ENCODE peak calls at places on chromosomes 12 and 14, in four cellular contexts. One of them, this sample, is unnamed.

GRCh38 chr14:95835331-95835730 is 41.3 kb upstream of the TUNAR start:
- DNase-seq in CD8-positive, alpha-beta T cell: no peak
- DNase-seq in tibial artery: no peak
- DNase-seq in aorta: no peak
- DNase-seq in this sample: no peak

GRCh38 chr14:67240168-67240932 is 885 bp upstream of the PALS1 start:
- DNase-seq in tibial artery: peak
- DNase-seq in aorta: peak
- DNase-seq in CD8-positive, alpha-beta T cell: peak
- DNase-seq in this sample: no peak

GRCh38 chr14:105859717-105860614 is 333.6 kb downstream of the TMEM121 start:
- DNase-seq in tibial artery: peak
- DNase-seq in aorta: peak
- DNase-seq in CD8-positive, alpha-beta T cell: peak
- DNase-seq in this sample: no peak

GRCh38 chr12:3542156-3542555 is 51.2 kb downstream of the PRMT8 start:
- DNase-seq in CD8-positive, alpha-beta T cell: no peak
- DNase-seq in tibial artery: no peak
- DNase-seq in aorta: no peak
- DNase-seq in this sample: no peak

GRCh38 chr12:57177354-57177753 is 29.9 kb upstream of the LRP1-AS start:
- DNase-seq in CD8-positive, alpha-beta T cell: no peak
- DNase-seq in tibial artery: no peak
- DNase-seq in aorta: no peak
- DNase-seq in this sample: no peak

GRCh38 chr14:102688290-102688689 is 89.0 kb upstream of the TRAF3 start:
- DNase-seq in aorta: no peak
- DNase-seq in tibial artery: no peak
- DNase-seq in CD8-positive, alpha-beta T cell: no peak
- DNase-seq in this sample: no peak

GRCh38 chr14:34363733-34364134 is 98.3 kb downstream of the SPTSSA start:
- DNase-seq in tibial artery: no peak
- DNase-seq in CD8-positive, alpha-beta T cell: no peak
- DNase-seq in aorta: no peak
- DNase-seq in this sample: no peak

GRCh38 chr14:67331368-67332125 is 28.1 kb downstream of the ATP6V1D start:
- DNase-seq in CD8-positive, alpha-beta T cell: no peak
- DNase-seq in aorta: no peak
- DNase-seq in tibial artery: no peak
- DNase-seq in this sample: no peak

GRCh38 chr14:32940711-32941667 is 2.3 kb downstream of the NPAS3 start:
- DNase-seq in tibial artery: no peak
- DNase-seq in CD8-positive, alpha-beta T cell: no peak
- DNase-seq in aorta: no peak
- DNase-seq in this sample: no peak

GRCh38 chr12:111942557-111942956 is 70.4 kb downstream of the TMEM116 start:
- DNase-seq in CD8-positive, alpha-beta T cell: no peak
- DNase-seq in tibial artery: no peak
- DNase-seq in aorta: no peak
- DNase-seq in this sample: peak

GRCh38 chr14:100086361-100086760 is 21.1 kb downstream of the EVL start:
- DNase-seq in CD8-positive, alpha-beta T cell: no peak
- DNase-seq in tibial artery: no peak
- DNase-seq in aorta: no peak
- DNase-seq in this sample: no peak

GRCh38 chr12:27610380-27610779 is 85.9 kb upstream of the REP15 start:
- DNase-seq in aorta: no peak
- DNase-seq in tibial artery: no peak
- DNase-seq in CD8-positive, alpha-beta T cell: no peak
- DNase-seq in this sample: peak

GRCh38 chr12:62730649-62731377 is 204.1 kb downstream of the PPM1H start:
- DNase-seq in tibial artery: peak
- DNase-seq in CD8-positive, alpha-beta T cell: no peak
- DNase-seq in aorta: no peak
- DNase-seq in this sample: no peak

GRCh38 chr14:92500491-92500941 is 13.1 kb upstream of the RIN3 start:
- DNase-seq in CD8-positive, alpha-beta T cell: no peak
- DNase-seq in aorta: no peak
- DNase-seq in tibial artery: no peak
- DNase-seq in this sample: no peak

GRCh38 chr14:68921666-68922065 is 57.4 kb downstream of the ACTN1 start:
- DNase-seq in aorta: no peak
- DNase-seq in CD8-positive, alpha-beta T cell: no peak
- DNase-seq in tibial artery: no peak
- DNase-seq in this sample: no peak

GRCh38 chr14:30193791-30194407 is 266.3 kb upstream of the PRKD1 start:
- DNase-seq in tibial artery: no peak
- DNase-seq in aorta: no peak
- DNase-seq in CD8-positive, alpha-beta T cell: no peak
- DNase-seq in this sample: no peak

GRCh38 chr12:53427905-53428594 is 4.4 kb downstream of the AMHR2 start:
- DNase-seq in CD8-positive, alpha-beta T cell: no peak
- DNase-seq in tibial artery: no peak
- DNase-seq in aorta: no peak
- DNase-seq in this sample: peak

GRCh38 chr14:35398095-35398584 is 6.4 kb downstream of the NFKBIA start:
- DNase-seq in CD8-positive, alpha-beta T cell: no peak
- DNase-seq in tibial artery: peak
- DNase-seq in aorta: peak
- DNase-seq in this sample: no peak

GRCh38 chr14:105006831-105007592 is 13.9 kb downstream of the CDCA4 start:
- DNase-seq in aorta: peak
- DNase-seq in tibial artery: no peak
- DNase-seq in CD8-positive, alpha-beta T cell: no peak
- DNase-seq in this sample: no peak

GRCh38 chr12:6980075-6980474 is 9.4 kb downstream of the EMG1 start:
- DNase-seq in aorta: no peak
- DNase-seq in CD8-positive, alpha-beta T cell: no peak
- DNase-seq in tibial artery: no peak
- DNase-seq in this sample: no peak

GRCh38 chr12:124259168-124260066 is 35.5 kb upstream of the RFLNA start:
- DNase-seq in tibial artery: no peak
- DNase-seq in CD8-positive, alpha-beta T cell: no peak
- DNase-seq in aorta: no peak
- DNase-seq in this sample: no peak

GRCh38 chr12:109795023-109795422 is 38.2 kb downstream of the TRPV4 start:
- DNase-seq in CD8-positive, alpha-beta T cell: no peak
- DNase-seq in tibial artery: no peak
- DNase-seq in aorta: no peak
- DNase-seq in this sample: no peak

GRCh38 chr14:67564236-67564635 is 31.1 kb downstream of the PLEKHH1 start:
- DNase-seq in CD8-positive, alpha-beta T cell: no peak
- DNase-seq in aorta: no peak
- DNase-seq in tibial artery: no peak
- DNase-seq in this sample: no peak

GRCh38 chr14:52369305-52369781 is 55.2 kb downstream of the PTGER2 start:
- DNase-seq in aorta: peak
- DNase-seq in CD8-positive, alpha-beta T cell: no peak
- DNase-seq in tibial artery: no peak
- DNase-seq in this sample: no peak

GRCh38 chr14:100438678-100439592 is 115.8 kb downstream of the SLC25A47 start:
- DNase-seq in CD8-positive, alpha-beta T cell: no peak
- DNase-seq in aorta: no peak
- DNase-seq in tibial artery: no peak
- DNase-seq in this sample: peak

GRCh38 chr14:100601914-100602313 is 14.7 kb upstream of the BEGAIN start:
- DNase-seq in aorta: no peak
- DNase-seq in tibial artery: no peak
- DNase-seq in CD8-positive, alpha-beta T cell: no peak
- DNase-seq in this sample: no peak

GRCh38 chr12:110649341-110649847 is 35.5 kb downstream of the TCTN1 start:
- DNase-seq in aorta: no peak
- DNase-seq in CD8-positive, alpha-beta T cell: no peak
- DNase-seq in tibial artery: no peak
- DNase-seq in this sample: no peak

GRCh38 chr12:121352053-121353018 is at the start of gene ANAPC5:
- DNase-seq in tibial artery: peak
- DNase-seq in aorta: peak
- DNase-seq in CD8-positive, alpha-beta T cell: peak
- DNase-seq in this sample: peak

GRCh38 chr12:75823475-75823874 is 208.1 kb downstream of the PHLDA1 start:
- DNase-seq in CD8-positive, alpha-beta T cell: no peak
- DNase-seq in tibial artery: no peak
- DNase-seq in aorta: no peak
- DNase-seq in this sample: no peak

GRCh38 chr14:43651896-43652295 is 855.2 kb downstream of the FSCB start:
- DNase-seq in aorta: no peak
- DNase-seq in tibial artery: no peak
- DNase-seq in CD8-positive, alpha-beta T cell: no peak
- DNase-seq in this sample: no peak

GRCh38 chr12:120833849-120834248 is 70.3 kb downstream of the SPPL3 start:
- DNase-seq in tibial artery: no peak
- DNase-seq in CD8-positive, alpha-beta T cell: no peak
- DNase-seq in aorta: no peak
- DNase-seq in this sample: no peak

GRCh38 chr12:51593539-51593938 is 2.5 kb downstream of the SCN8A start:
- DNase-seq in aorta: no peak
- DNase-seq in CD8-positive, alpha-beta T cell: peak
- DNase-seq in tibial artery: no peak
- DNase-seq in this sample: no peak

GRCh38 chr14:101520621-101521305 is 40.5 kb upstream of the DIO3 start:
- DNase-seq in aorta: no peak
- DNase-seq in CD8-positive, alpha-beta T cell: no peak
- DNase-seq in tibial artery: peak
- DNase-seq in this sample: no peak

GRCh38 chr14:77459072-77459723 is 1.3 kb downstream of the AHSA1 start:
- DNase-seq in aorta: no peak
- DNase-seq in tibial artery: peak
- DNase-seq in CD8-positive, alpha-beta T cell: peak
- DNase-seq in this sample: no peak

GRCh38 chr14:105702275-105702817 is 176.0 kb downstream of the TMEM121 start:
- DNase-seq in CD8-positive, alpha-beta T cell: no peak
- DNase-seq in aorta: no peak
- DNase-seq in tibial artery: no peak
- DNase-seq in this sample: no peak

GRCh38 chr14:75487155-75487671 is 35.1 kb upstream of the BATF start:
- DNase-seq in CD8-positive, alpha-beta T cell: no peak
- DNase-seq in tibial artery: no peak
- DNase-seq in aorta: no peak
- DNase-seq in this sample: peak

GRCh38 chr14:75482366-75482765 is 39.9 kb upstream of the BATF start:
- DNase-seq in aorta: no peak
- DNase-seq in tibial artery: no peak
- DNase-seq in CD8-positive, alpha-beta T cell: no peak
- DNase-seq in this sample: no peak

GRCh38 chr14:75489480-75489837 is 32.8 kb upstream of the BATF start:
- DNase-seq in aorta: no peak
- DNase-seq in CD8-positive, alpha-beta T cell: no peak
- DNase-seq in tibial artery: no peak
- DNase-seq in this sample: no peak

GRCh38 chr14:75484711-75485429 is 37.4 kb upstream of the BATF start:
- DNase-seq in aorta: no peak
- DNase-seq in tibial artery: no peak
- DNase-seq in CD8-positive, alpha-beta T cell: no peak
- DNase-seq in this sample: no peak

GRCh38 chr14:75486317-75486716 is 36.0 kb upstream of the BATF start:
- DNase-seq in tibial artery: no peak
- DNase-seq in aorta: no peak
- DNase-seq in CD8-positive, alpha-beta T cell: no peak
- DNase-seq in this sample: no peak
- H3K27ac ChIP-seq in tibial artery: no peak
- H3K27ac ChIP-seq in aorta: no peak
- H3K27ac ChIP-seq in CD8-positive, alpha-beta T cell: no peak
- H3K27ac ChIP-seq in this sample: no peak

GRCh38 chr14:59303216-59303615 is 114.7 kb downstream of the DAAM1 start:
- DNase-seq in aorta: no peak
- DNase-seq in tibial artery: no peak
- DNase-seq in CD8-positive, alpha-beta T cell: no peak
- DNase-seq in this sample: peak

GRCh38 chr14:59305231-59305630 is 116.8 kb downstream of the DAAM1 start:
- DNase-seq in tibial artery: no peak
- DNase-seq in aorta: no peak
- DNase-seq in CD8-positive, alpha-beta T cell: no peak
- DNase-seq in this sample: no peak

GRCh38 chr14:59302313-59302712 is 113.8 kb downstream of the DAAM1 start:
- DNase-seq in aorta: no peak
- DNase-seq in tibial artery: no peak
- DNase-seq in CD8-positive, alpha-beta T cell: no peak
- DNase-seq in this sample: no peak

GRCh38 chr14:59299731-59300130 is 111.3 kb downstream of the DAAM1 start:
- DNase-seq in aorta: no peak
- DNase-seq in tibial artery: no peak
- DNase-seq in CD8-positive, alpha-beta T cell: no peak
- DNase-seq in this sample: no peak

GRCh38 chr14:59301354-59301753 is 112.9 kb downstream of the DAAM1 start:
- DNase-seq in tibial artery: no peak
- DNase-seq in CD8-positive, alpha-beta T cell: no peak
- DNase-seq in aorta: no peak
- DNase-seq in this sample: no peak
- H3K27ac ChIP-seq in tibial artery: no peak
- H3K27ac ChIP-seq in CD8-positive, alpha-beta T cell: no peak
- H3K27ac ChIP-seq in aorta: no peak
- H3K27ac ChIP-seq in this sample: no peak

DNA sequence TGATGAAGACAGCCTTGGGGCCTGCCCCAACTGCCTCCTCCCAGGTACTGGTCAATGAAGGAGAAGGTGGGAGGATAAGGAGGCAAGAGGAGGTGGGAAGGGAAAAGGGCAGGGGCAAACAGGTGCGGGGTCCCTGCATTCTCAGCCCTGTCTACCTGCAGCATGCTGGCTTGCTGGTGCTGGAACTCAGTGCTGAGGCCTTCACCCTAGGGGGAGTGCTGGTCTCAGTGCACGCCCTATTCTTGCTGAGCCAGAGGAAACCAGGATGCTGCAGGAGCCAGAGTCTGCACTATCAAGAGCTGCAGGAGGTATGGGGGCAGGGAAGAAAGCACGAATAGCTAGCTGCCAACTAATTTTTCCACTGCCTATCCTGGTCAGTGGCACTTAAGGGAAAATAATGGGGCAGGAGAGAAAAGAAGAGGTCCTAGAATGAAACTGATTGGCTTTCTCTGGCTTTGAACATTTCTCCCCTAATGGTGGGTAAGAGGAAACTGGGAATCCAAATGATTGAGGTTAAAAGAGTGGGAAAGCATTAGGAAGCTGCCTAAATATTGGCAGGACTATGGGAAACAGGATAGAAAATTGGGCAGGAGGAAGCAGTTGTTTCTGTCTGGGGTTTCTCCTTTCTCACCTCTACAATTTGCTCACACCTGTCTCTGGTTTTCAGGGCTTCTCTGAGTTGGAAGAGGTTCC is 1.8 kb downstream of the TMEM253 start:
- DNase-seq in CD8-positive, alpha-beta T cell: no peak
- DNase-seq in tibial artery: no peak
- DNase-seq in aorta: no peak
- DNase-seq in this sample: no peak
- H3K27ac ChIP-seq in CD8-positive, alpha-beta T cell: no peak
- H3K27ac ChIP-seq in tibial artery: peak
- H3K27ac ChIP-seq in aorta: no peak
- H3K27ac ChIP-seq in this sample: peak

DNA sequence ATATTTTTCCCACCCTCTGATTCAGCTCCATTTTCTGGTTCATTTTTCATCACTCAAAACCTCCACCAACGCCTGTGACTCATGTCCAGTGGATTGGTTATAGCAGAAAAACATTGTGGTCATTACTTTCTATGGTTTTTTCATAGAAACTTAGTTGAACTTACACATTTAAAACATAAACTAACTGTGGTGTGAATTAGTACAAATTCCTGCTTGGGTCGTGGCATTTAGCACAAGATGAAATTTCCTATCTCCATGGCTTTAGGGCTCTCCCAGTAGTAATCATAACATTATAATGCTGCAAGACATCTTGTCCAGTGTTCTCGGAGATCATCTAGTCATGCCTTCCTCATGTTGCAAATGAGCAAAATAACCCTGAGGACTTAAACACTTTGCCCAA is 7.1 kb downstream of the RNASE7 start:
- DNase-seq in tibial artery: no peak
- DNase-seq in aorta: no peak
- DNase-seq in CD8-positive, alpha-beta T cell: no peak
- DNase-seq in this sample: no peak
- H3K27ac ChIP-seq in tibial artery: no peak
- H3K27ac ChIP-seq in aorta: no peak
- H3K27ac ChIP-seq in CD8-positive, alpha-beta T cell: no peak
- H3K27ac ChIP-seq in this sample: no peak

This sample was measured in epithelial cell of prostate.